ENCODE peak calls at places on chromosomes 1 and 21, in nine cellular contexts. F, U, L, N, P, T, V, R and Y are unnamed samples.

GRCh38 chr21:28959367-28960099 is 33.1 kb downstream of the LTN1 start:
- DNase-seq in N (no peak), P (peak; percentile 79), U (no peak), L (no peak), V (no peak), R (peak; percentile 14), T (peak; percentile 25), F (no peak), Y (no peak)

GRCh38 chr21:45027241-45028196 is 46.9 kb upstream of the ADARB1 start:
- DNase-seq in L (no peak), R (peak; percentile 3), P (no peak), F (no peak), U (no peak), T (no peak), V (no peak), N (no peak), Y (no peak)

GRCh38 chr1:214709241-214709640 is 106.2 kb downstream of the CENPF start:
- DNase-seq in N (no peak), L (no peak), V (no peak), U (no peak), P (no peak), T (no peak), R (no peak), F (no peak), Y (no peak)

GRCh38 chr1:116765962-116766361 is 11.7 kb downstream of the CD2 start:
- DNase-seq in R (no peak), F (no peak), V (no peak), T (no peak), U (no peak), N (no peak), L (no peak), P (peak; percentile 71), Y (no peak)

GRCh38 chr1:76337777-76338176 is 263.2 kb downstream of the ST6GALNAC3 start:
- DNase-seq in F (no peak), V (no peak), L (no peak), R (no peak), P (no peak), T (no peak), U (no peak), N (no peak), Y (no peak)

GRCh38 chr1:15283500-15283899 is 36.5 kb downstream of the FHAD1 start:
- DNase-seq in V (no peak), U (no peak), P (no peak), R (no peak), N (no peak), F (no peak), L (no peak), T (peak; percentile 66), Y (no peak)

GRCh38 chr1:29196863-29197589 is 15.3 kb upstream of the SRSF4 start:
- DNase-seq in L (no peak), N (no peak), P (no peak), R (no peak), T (peak; percentile 17), U (no peak), F (no peak), V (no peak), Y (no peak)

GRCh38 chr1:30933874-30934252 is 25.3 kb upstream of the SDC3 start:
- DNase-seq in N (no peak), R (no peak), P (no peak), F (no peak), V (no peak), T (peak; percentile 27), L (peak; percentile 25), U (no peak), Y (no peak)

GRCh38 chr1:34532113-34532512 is 222.7 kb upstream of the GJB5 start:
- DNase-seq in N (no peak), L (no peak), R (no peak), T (no peak), V (no peak), F (no peak), P (no peak), U (no peak), Y (no peak)

GRCh38 chr1:59290173-59290954 is 6.5 kb upstream of the FGGY start:
- DNase-seq in T (peak; percentile 68), V (peak; percentile 29), U (no peak), R (peak; percentile 69), P (peak; percentile 67), N (no peak), L (peak; percentile 78), F (no peak), Y (peak; percentile 66)

GRCh38 chr21:45448283-45448809 is 43.4 kb downstream of the COL18A1 start:
- DNase-seq in T (no peak), U (no peak), R (no peak), V (no peak), P (no peak), N (no peak), F (no peak), L (no peak), Y (no peak)

GRCh38 chr1:11930571-11931445 is 3.7 kb upstream of the PLOD1 start:
- DNase-seq in P (peak; percentile 87), V (no peak), L (no peak), N (no peak), R (no peak), U (no peak), T (no peak), F (peak; percentile 59), Y (no peak)

GRCh38 chr21:33825898-33826297 is 89.7 kb downstream of the ATP5PO start:
- DNase-seq in R (no peak), L (no peak), T (no peak), P (peak; percentile 65), V (no peak), U (peak; percentile 68), N (no peak), F (no peak), Y (no peak)

GRCh38 chr1:242530761-242531160 is 6.3 kb upstream of the PLD5 start:
- DNase-seq in N (no peak), R (peak; percentile 39), U (no peak), L (no peak), V (no peak), P (no peak), T (peak; percentile 7), F (no peak), Y (no peak)

GRCh38 chr21:33968998-33969353 is 53.4 kb upstream of the ATP5PO start:
- DNase-seq in F (no peak), R (no peak), P (no peak), U (no peak), V (no peak), T (no peak), L (no peak), N (no peak), Y (no peak)

GRCh38 chr1:18716785-18717678 is 86.4 kb downstream of the PAX7 start:
- DNase-seq in U (no peak), N (no peak), F (no peak), L (peak; percentile 46), V (no peak), P (no peak), R (no peak), T (no peak), Y (peak; percentile 63)

GRCh38 chr1:50659107-50659628 is 235.9 kb upstream of the DMRTA2 start:
- DNase-seq in R (no peak), P (no peak), V (no peak), L (no peak), U (no peak), F (no peak), N (no peak), T (no peak), Y (no peak)

GRCh38 chr1:173580081-173580480 is 22.8 kb downstream of the SLC9C2 start:
- DNase-seq in T (no peak), R (no peak), P (no peak), F (no peak), L (no peak), U (no peak), N (no peak), V (no peak), Y (no peak)

GRCh38 chr1:7581754-7582264 is 189.3 kb upstream of the VAMP3 start:
- DNase-seq in T (no peak), R (no peak), P (peak; percentile 9), L (no peak), U (peak; percentile 73), V (no peak), N (peak; percentile 13), F (peak; percentile 1), Y (no peak)

DNA sequence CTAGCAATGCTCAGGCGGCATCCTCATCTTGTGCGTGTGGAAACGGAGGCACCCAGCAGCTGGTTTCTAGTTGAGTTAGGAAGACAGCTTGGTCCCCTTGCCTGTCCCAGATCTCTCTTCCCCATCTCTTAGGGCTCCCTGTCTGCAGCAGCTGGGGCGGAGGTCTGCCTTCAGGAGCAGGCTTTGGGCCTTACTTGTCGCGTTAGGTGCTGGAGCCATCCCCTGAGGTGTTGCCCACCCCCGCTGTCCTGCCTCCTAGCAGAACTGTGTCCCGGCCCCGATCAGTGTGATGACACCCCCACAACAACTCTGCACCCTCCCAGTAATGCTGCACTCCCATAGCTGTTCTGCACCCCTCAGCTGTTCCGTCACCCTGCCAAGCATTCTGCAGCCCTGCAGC is 40.7 kb downstream of the UMODL1 start:
- DNase-seq in L (no peak), R (no peak), N (no peak), P (no peak), T (no peak), V (no peak), F (no peak), U (no peak), Y (no peak)
- TF ChIP-seq CTCF in L (no peak), R (no peak), N (no peak), P (no peak), T (no peak), V (no peak), F (no peak), U (no peak), Y (no peak)

GRCh38 chr1:234605493-234605982 is 4.4 kb downstream of the IRF2BP2 start:
- DNase-seq in L (no peak), P (peak; percentile 10), V (no peak), F (no peak), N (no peak), U (no peak), R (no peak), T (no peak), Y (no peak)
- H3K4me3 ChIP-seq in L (peak overlapping the region; percentile 72), P (peak overlapping the region; percentile 95), V (peak overlapping the region; percentile 72), F (peak overlapping the region; percentile 78), N (peak overlapping the region; percentile 87), U (peak overlapping the region; percentile 79), R (peak overlapping the region; percentile 91), T (peak overlapping the region; percentile 64), Y (peak overlapping the region; percentile 62)

DNA sequence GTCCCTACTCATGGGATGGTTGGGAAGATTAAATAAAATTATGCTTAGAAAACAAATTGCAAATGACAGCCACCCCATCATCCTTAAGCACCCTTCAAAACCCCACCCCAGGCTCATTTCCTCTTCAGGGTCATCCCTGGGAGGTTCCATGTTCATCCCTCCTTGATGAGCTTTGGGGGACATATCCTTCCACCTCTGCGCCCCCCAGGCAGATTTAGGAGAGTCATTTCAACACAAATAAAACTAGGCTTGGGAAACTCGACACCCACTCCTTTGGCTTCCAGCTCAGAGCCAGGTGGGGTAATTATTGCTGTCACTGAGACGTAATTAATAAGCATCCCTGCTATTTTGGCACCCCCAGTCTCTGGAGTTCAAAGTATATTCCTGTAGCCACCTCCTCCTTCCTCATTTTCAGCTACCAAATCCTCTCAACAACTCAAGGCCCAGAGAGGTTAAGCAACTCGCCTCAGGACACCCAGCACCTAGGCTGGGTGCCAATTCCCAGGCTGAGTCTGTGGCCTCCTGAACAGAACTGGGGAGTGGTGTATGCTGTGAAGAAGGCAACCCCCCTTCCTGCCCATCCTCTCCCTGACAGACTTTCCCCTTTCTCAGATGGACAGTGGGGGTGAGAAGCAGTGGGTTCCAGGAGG is 595 bp downstream of the CRYBG2 start:
- DNase-seq in N (no peak), R (no peak), U (no peak), V (no peak), T (no peak), F (no peak), P (no peak), L (no peak), Y (no peak)
- H3K4me1 ChIP-seq in N (no peaks in the 10 kb centered on the region), R (peaks cover 39% of the 10 kb centered on the region), U (no peaks in the 10 kb centered on the region), V (no peaks in the 10 kb centered on the region), T (peaks cover 70% of the 10 kb centered on the region), F (no peaks in the 10 kb centered on the region), P (peaks cover 10% of the 10 kb centered on the region), L (peaks cover 20% of the 10 kb centered on the region), Y (peaks cover 40% of the 10 kb centered on the region)

GRCh38 chr1:150161747-150162581 is 12.2 kb downstream of the PLEKHO1 start:
- DNase-seq in F (no peak), L (peak; percentile 44), R (peak; percentile 43), U (no peak), V (peak; percentile 70), P (peak; percentile 48), N (no peak), T (peak; percentile 29), Y (peak; percentile 25)
- TF ChIP-seq CTCF in F (no peak), L (peak; percentile 31), R (no peak), U (no peak), V (peak; percentile 70), P (no peak), N (no peak), T (no peak), Y (no peak)